ENCODE peak calls at places on chromosomes 3 and 15, in four cellular contexts. T, O, U and C are unnamed samples.

GRCh38 chr3:4533489-4534443 is 40.6 kb downstream of the ITPR1 start:
- DNase-seq in T (no peak), O (no peak), U (peak; percentile 22), C (no peak)

GRCh38 chr3:162641317-162641716 is 1144.7 kb downstream of the OTOL1 start:
- DNase-seq in T (no peak), O (no peak), U (no peak), C (no peak)

GRCh38 chr3:132293231-132293630 is 24.0 kb upstream of the ACP3 start:
- DNase-seq in T (no peak), O (no peak), U (no peak), C (no peak)

GRCh38 chr15:69468241-69469121 is 15.9 kb downstream of the RPLP1 start:
- DNase-seq in T (peak; percentile 45), O (peak; percentile 90), U (peak; percentile 51), C (peak; percentile 73)

GRCh38 chr15:47331796-47332480 is 385.4 kb upstream of the SEMA6D start:
- DNase-seq in T (peak; percentile 49), O (no peak), U (no peak), C (no peak)

GRCh38 chr3:170421147-170421641 is 2.5 kb downstream of the CLDN11 start:
- DNase-seq in T (no peak), O (no peak), U (no peak), C (no peak)

GRCh38 chr15:101435761-101436160 is 53.7 kb downstream of the PCSK6 start:
- DNase-seq in T (no peak), O (no peak), U (no peak), C (no peak)

GRCh38 chr3:71310595-71311319 is 272.8 kb downstream of the FOXP1 start:
- DNase-seq in T (no peak), O (no peak), U (no peak), C (no peak)

GRCh38 chr15:56782306-56782705 is 49.0 kb upstream of the ZNF280D start:
- DNase-seq in T (no peak), O (no peak), U (no peak), C (no peak)

GRCh38 chr3:172048599-172048998 is 9.2 kb downstream of the FNDC3B start:
- DNase-seq in T (no peak), O (no peak), U (no peak), C (no peak)

GRCh38 chr3:71332813-71333212 is 250.7 kb downstream of the FOXP1 start:
- DNase-seq in T (no peak), O (no peak), U (no peak), C (no peak)

GRCh38 chr3:10406414-10406813 is 85.5 kb upstream of the SEC13 start:
- DNase-seq in T (no peak), O (no peak), U (no peak), C (no peak)

GRCh38 chr15:57376695-57377477 is 581 bp downstream of the CGNL1 start:
- DNase-seq in T (no peak), O (no peak), U (peak; percentile 34), C (no peak)

GRCh38 chr3:188914556-188914955 is 257.2 kb upstream of the TPRG1 start:
- DNase-seq in T (no peak), O (peak; percentile 46), U (no peak), C (no peak)

GRCh38 chr3:108428580-108428979 is 81.8 kb downstream of the MYH15 start:
- DNase-seq in T (no peak), O (no peak), U (no peak), C (no peak)

GRCh38 chr3:156579427-156579851 is 24.5 kb upstream of the SSR3 start:
- DNase-seq in T (no peak), O (no peak), U (no peak), C (no peak)

GRCh38 chr3:127902486-127902885 is 12.5 kb upstream of the KBTBD12 start:
- DNase-seq in T (no peak), O (no peak), U (no peak), C (no peak)

GRCh38 chr15:51240066-51240465 is 98.3 kb downstream of the CYP19A1 start:
- DNase-seq in T (no peak), O (peak; percentile 13), U (no peak), C (no peak)

GRCh38 chr3:46564190-46565112 is 1.7 kb downstream of the LRRC2 start:
- DNase-seq in T (no peak), O (no peak), U (no peak), C (no peak)

GRCh38 chr15:85168642-85169173 is 187.1 kb downstream of the PDE8A start:
- DNase-seq in T (no peak), O (peak; percentile 40), U (peak; percentile 61), C (peak; percentile 17)

DNA sequence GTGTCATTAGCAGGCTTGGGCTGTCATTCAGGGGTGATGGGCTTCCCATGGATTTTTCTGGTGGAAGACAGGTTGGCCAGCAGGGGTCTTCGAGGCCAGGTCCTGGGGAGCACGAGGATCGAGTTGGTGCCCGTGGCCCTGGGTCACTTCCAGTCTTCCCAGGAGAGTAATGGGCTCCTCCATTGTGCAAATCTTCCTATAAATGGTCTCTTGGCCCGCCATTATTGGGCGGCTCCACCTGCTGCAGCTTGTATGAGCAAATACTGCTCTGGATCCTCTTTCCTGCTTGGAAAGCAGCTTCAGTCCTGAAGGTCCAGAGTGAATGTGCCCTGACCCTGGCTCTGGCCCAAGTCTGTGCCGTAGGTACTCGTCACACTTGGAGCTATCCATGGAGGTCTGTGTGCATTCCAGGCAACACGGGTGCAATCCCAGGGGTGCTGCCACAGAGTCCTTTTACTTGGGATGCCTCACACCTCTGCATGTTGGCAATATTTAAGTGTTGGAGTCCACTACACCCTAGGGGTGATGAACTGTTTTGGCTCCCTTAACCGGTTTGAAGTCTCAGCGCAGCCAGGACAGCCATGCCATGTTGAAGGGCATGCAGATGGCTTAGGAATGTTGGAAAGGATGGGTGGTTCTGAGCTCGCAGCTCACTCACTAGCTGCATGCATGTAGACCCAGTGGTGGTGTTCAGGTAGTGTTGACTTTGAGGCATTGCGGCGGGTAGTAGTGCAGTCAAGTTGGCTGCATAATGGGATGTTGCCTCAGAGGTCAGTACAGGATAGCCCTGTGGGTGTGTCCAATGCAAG is 97.6 kb downstream of the SNRPN start:
- DNase-seq in T (no peak), O (no peak), U (no peak), C (no peak)
- H3K9me3 ChIP-seq in T (peaks cover 91% of the 10 kb centered on the region), O (peaks cover 96% of the 10 kb centered on the region), U (peaks cover 8% of the 10 kb centered on the region), C (peaks cover 48% of the 10 kb centered on the region)

GRCh38 chr15:38890194-38890593 is 325.6 kb upstream of the RASGRP1 start:
- DNase-seq in T (no peak), O (no peak), U (no peak), C (no peak)
- H3K9me3 ChIP-seq in T (no peaks in the 10 kb centered on the region), O (no peaks in the 10 kb centered on the region), U (no peaks in the 10 kb centered on the region), C (no peaks in the 10 kb centered on the region)

DNA sequence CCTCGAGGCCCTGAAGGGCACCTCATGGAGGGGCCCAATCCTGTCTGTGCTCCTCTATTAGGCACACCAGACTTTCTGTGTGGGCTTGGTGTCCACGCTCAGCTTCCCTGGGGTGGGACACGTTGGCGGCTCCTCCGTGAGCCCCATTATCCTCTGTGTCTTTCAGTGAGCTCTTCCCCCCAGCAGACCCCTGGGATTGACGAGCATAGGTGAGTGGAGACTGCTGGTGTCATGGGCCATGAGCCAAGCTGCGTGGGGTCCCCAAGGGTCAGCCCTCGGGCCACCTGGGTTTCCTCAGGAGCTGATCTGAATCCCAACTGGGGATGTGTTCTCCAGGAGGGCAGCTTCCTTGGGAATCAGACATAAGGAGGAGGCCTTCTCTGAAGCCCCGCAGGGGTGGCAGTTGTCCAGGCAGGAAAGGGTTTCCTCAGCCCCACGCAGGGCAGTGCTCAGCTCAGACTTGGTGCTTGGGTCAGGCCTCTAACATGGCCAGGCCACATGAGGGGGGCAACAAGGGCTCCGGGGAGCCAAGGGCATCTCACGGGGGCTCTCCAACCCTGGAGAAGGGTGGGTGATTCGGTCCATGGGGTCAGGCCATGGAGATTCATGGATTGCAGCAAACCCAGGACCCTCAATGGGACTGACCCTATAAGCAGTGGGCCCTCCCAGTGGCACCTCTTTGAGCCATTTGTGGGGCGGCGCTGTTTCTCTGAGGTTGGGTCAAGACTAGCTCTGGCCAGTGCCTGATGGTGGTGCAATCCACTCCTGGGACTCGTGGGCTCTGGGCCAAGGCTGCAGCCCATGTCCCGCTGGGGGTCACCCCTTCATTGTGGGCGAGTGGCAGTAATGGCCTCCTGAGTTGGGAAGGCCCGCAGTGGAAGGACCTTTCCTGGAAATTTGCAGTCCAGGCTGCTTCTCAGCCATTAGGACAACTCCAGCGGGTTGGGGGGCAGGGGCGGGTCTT is 222.5 kb downstream of the SNRPN start:
- DNase-seq in T (no peak), O (no peak), U (peak; percentile 9), C (peak; percentile 6)
- H3K9me3 ChIP-seq in T (peaks cover 88% of the 10 kb centered on the region), O (peaks cover 85% of the 10 kb centered on the region), U (peaks cover 6% of the 10 kb centered on the region), C (no peaks in the 10 kb centered on the region)

GRCh38 chr15:25065876-25066275 is 111.1 kb downstream of the SNRPN start:
- DNase-seq in T (no peak), O (no peak), U (no peak), C (no peak)
- H3K9me3 ChIP-seq in T (peaks cover 100% of the 10 kb centered on the region), O (peaks cover 100% of the 10 kb centered on the region), U (peaks cover 33% of the 10 kb centered on the region), C (peaks cover 50% of the 10 kb centered on the region)

DNA sequence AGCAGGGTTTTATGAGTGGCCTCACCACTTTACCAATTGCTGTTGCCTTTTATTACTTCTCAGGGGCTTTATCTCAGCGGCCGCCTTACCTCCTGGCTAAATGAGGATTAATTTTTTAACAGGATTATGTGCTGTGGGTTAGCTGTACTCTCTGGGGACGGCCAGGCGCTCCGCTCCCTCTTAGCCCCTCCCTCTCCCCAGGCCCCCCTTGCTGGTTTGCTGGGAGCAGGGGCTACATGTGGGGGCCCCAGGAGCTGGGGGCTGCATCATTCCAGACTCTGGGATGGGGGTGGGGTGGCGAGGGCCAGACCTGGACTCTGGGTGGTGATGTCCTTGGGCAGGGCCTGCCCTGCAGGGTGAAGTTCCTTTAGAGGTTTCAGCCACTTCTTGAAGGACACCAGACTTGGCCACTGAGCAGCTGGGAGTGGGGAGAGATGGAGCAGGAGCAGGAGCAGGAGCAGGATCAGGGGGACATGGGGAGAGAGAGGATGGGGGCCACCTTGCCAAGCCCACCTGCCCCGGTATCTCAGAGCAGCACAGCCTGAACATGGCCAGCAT is 196.1 kb downstream of the GOLGA6L6 start:
- DNase-seq in T (no peak), O (peak; percentile 0), U (no peak), C (no peak)
- H3K9me3 ChIP-seq in T (peaks cover 100% of the 10 kb centered on the region), O (peaks cover 8% of the 10 kb centered on the region), U (no peaks in the 10 kb centered on the region), C (no peaks in the 10 kb centered on the region)

GRCh38 chr15:25237291-25237978 is 201.4 kb downstream of the UBE3A start:
- DNase-seq in T (no peak), O (no peak), U (no peak), C (no peak)
- H3K9me3 ChIP-seq in T (peaks cover 98% of the 10 kb centered on the region), O (peaks cover 69% of the 10 kb centered on the region), U (no peaks in the 10 kb centered on the region), C (no peaks in the 10 kb centered on the region)